ENCODE peak calls at places on chromosomes 3 and 15, in eight cellular contexts. B is neural progenitor cell; I is effector memory CD4-positive, alpha-beta T cell; P is H1; U is right lobe of liver; L is keratinocyte; T is A673; E is astrocyte. Y is an unnamed sample. For H3K4me1, the result is how much of the 10 kb centered on the place peaks cover.

GRCh38 chr15:60070838-60071493 is 66.9 kb downstream of the FOXB1 start:
- DNase-seq in B (no peak), T (peak), E (peak), L (peak), U (no peak), I (no peak), P (no peak), Y (no peak)

GRCh38 chr3:113233497-113233896 is 22.1 kb downstream of the BOC start:
- DNase-seq in P (no peak), U (no peak), E (no peak), B (no peak), T (no peak), L (no peak), I (no peak), Y (no peak)

GRCh38 chr3:71131893-71132314 is 451.6 kb downstream of the FOXP1 start:
- DNase-seq in T (no peak), U (no peak), B (no peak), E (no peak), L (no peak), I (no peak), P (no peak), Y (no peak)

GRCh38 chr3:160395297-160395696 is 3.7 kb downstream of the IFT80 start:
- DNase-seq in E (peak), T (peak), U (no peak), I (no peak), L (no peak), B (peak), P (no peak), Y (no peak)

GRCh38 chr3:65729553-65729952 is 309.2 kb downstream of the MAGI1 start:
- DNase-seq in P (no peak), T (peak), U (no peak), B (no peak), L (no peak), I (no peak), E (peak), Y (no peak)

GRCh38 chr3:50525987-50526386 is 22.6 kb upstream of the CACNA2D2 start:
- DNase-seq in E (peak), L (peak), P (peak), B (peak), T (no peak), U (no peak), I (no peak), Y (peak)

GRCh38 chr3:188749010-188749617 is 422.7 kb upstream of the TPRG1 start:
- DNase-seq in U (no peak), P (peak), B (peak), E (no peak), I (peak), L (no peak), T (peak), Y (peak)

GRCh38 chr3:99409961-99410360 is 228.4 kb upstream of the COL8A1 start:
- DNase-seq in U (no peak), B (no peak), I (no peak), T (no peak), E (no peak), P (no peak), L (no peak), Y (no peak)

GRCh38 chr3:71838406-71838805 is 53.5 kb upstream of the PROK2 start:
- DNase-seq in L (no peak), P (no peak), B (no peak), I (no peak), U (no peak), T (no peak), E (no peak), Y (no peak)

GRCh38 chr15:70892002-70892911 is at the start of the genes LRRC49 and THAP10:
- DNase-seq in B (peak), I (peak), P (peak), U (peak), T (peak), E (peak), L (peak), Y (no peak)

GRCh38 chr15:101496198-101496986 is 6.9 kb upstream of the PCSK6 start:
- DNase-seq in E (no peak), P (peak), B (peak), L (no peak), T (no peak), U (no peak), I (no peak), Y (no peak)

GRCh38 chr3:25532763-25533162 is 104.7 kb downstream of the RARB start:
- DNase-seq in U (no peak), T (peak), L (no peak), I (no peak), P (peak), B (no peak), E (no peak), Y (no peak)

GRCh38 chr15:57217716-57218598 is 158.3 kb upstream of the CGNL1 start:
- DNase-seq in P (no peak), T (peak), B (peak), U (no peak), I (no peak), E (peak), L (no peak), Y (no peak)

GRCh38 chr15:29990035-29990434 is 92.7 kb upstream of the GOLGA8J start:
- DNase-seq in I (no peak), E (no peak), U (no peak), P (no peak), B (no peak), T (no peak), L (no peak), Y (no peak)

GRCh38 chr3:115727135-115727534 is 103.8 kb downstream of the GAP43 start:
- DNase-seq in E (no peak), I (no peak), P (no peak), U (no peak), B (no peak), T (no peak), L (no peak), Y (no peak)

GRCh38 chr15:31472636-31473383 is 146.2 kb downstream of the KLF13 start:
- DNase-seq in P (no peak), U (no peak), B (no peak), E (peak), L (no peak), I (no peak), T (no peak), Y (no peak)

GRCh38 chr15:77654975-77655374 is 22.3 kb upstream of the LINGO1 start:
- DNase-seq in E (no peak), P (peak), I (no peak), B (peak), L (no peak), U (no peak), T (peak), Y (no peak)

GRCh38 chr15:99409097-99409473 is 156.7 kb upstream of the MEF2A start:
- DNase-seq in B (peak), P (peak), E (peak), T (peak), I (no peak), L (peak), U (no peak), Y (no peak)

GRCh38 chr15:33722005-33722672 is 246.2 kb upstream of the CHRM5 start:
- DNase-seq in U (no peak), T (no peak), L (peak), I (no peak), P (no peak), E (peak), B (no peak), Y (no peak)

GRCh38 chr15:99721104-99721778 is 12.0 kb downstream of the LYSMD4 start:
- DNase-seq in P (no peak), L (no peak), E (no peak), B (no peak), T (no peak), I (no peak), U (no peak), Y (no peak)

GRCh38 chr15:25733036-25733855 is 129.9 kb downstream of the ATP10A start:
- DNase-seq in U (no peak), T (no peak), P (no peak), I (no peak), B (no peak), L (no peak), E (no peak), Y (no peak)

GRCh38 chr3:36918050-36918449 is 26.8 kb downstream of the TRANK1 start:
- DNase-seq in L (no peak), U (no peak), E (no peak), T (peak), P (no peak), I (no peak), B (no peak), Y (no peak)

GRCh38 chr3:25664066-25664809 is 469 bp downstream of the TOP2B start:
- DNase-seq in I (peak), P (peak), U (peak), L (no peak), T (peak), E (peak), B (peak), Y (peak)

GRCh38 chr15:68408526-68408925 is 23.4 kb downstream of the ITGA11 start:
- DNase-seq in P (peak), I (no peak), U (no peak), B (no peak), E (no peak), T (no peak), L (no peak), Y (no peak)

GRCh38 chr3:196127308-196128040 is 45.6 kb upstream of the TFRC start:
- DNase-seq in P (no peak), L (no peak), B (no peak), U (no peak), T (no peak), E (no peak), I (no peak), Y (peak)

GRCh38 chr3:160108357-160108756 is 116.9 kb upstream of the C3orf80 start:
- DNase-seq in I (no peak), L (no peak), U (no peak), B (no peak), T (peak), P (no peak), E (no peak), Y (no peak)

GRCh38 chr3:191051037-191051436 is 148.0 kb upstream of the OSTN start:
- DNase-seq in I (no peak), T (peak), E (peak), U (no peak), B (peak), L (no peak), P (no peak), Y (no peak)

GRCh38 chr15:85151861-85152260 is 170.2 kb downstream of the PDE8A start:
- DNase-seq in L (no peak), E (peak), B (no peak), I (no peak), U (no peak), T (no peak), P (no peak), Y (no peak)

GRCh38 chr3:149639093-149639486 is 18.7 kb downstream of the WWTR1 start:
- DNase-seq in P (no peak), B (no peak), I (no peak), L (no peak), E (no peak), U (no peak), T (no peak), Y (no peak)
- H3K4me3 ChIP-seq in P (no peak), B (no peak), I (no peak), L (no peak), E (peak), U (peak), T (peak), Y (no peak)

GRCh38 chr15:63978511-63979226 is 67.6 kb downstream of the DAPK2 start:
- DNase-seq in B (peak), T (no peak), E (no peak), U (no peak), I (no peak), P (peak), L (no peak), Y (no peak)
- H3K4me1 ChIP-seq in B (under half), T (under half), E (under half), U (under half), I (under half), P (under half), L (under half), Y (under half)

DNA sequence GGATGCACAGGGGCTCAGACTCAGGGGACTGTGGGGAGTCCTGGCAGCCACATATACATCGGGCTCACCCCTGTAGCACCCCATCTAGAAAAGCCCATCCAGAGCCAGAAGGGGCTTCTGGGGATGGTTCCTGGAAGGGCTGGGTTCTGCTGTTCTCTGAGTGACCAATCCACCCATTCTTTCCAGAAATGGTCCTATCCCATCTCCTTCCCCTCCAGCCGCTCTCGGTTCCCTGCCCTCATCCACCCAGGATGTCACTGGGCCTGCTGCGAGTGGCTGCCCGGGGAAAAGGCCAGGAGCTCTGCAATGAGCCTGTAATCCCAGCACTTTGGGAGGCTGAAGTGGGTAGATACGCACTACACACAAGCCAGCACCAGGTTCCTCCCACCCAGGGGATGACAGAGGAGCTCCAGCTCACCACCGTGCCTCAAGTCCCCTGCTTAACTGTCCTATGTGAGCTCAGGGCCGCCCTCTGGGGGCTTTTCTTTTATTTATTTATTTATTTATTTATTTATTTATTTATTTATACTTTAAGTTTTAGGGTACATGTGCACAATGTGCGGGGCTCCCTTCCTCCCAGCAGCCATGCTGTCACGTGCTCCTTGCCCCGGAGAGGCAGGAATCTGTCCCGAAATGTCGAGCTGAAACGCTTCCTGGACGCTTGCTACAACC is 13.6 kb upstream of the CSK start:
- DNase-seq in U (no peak), L (no peak), P (no peak), I (no peak), T (no peak), E (no peak), B (peak), Y (no peak)
- H3K4me3 ChIP-seq in U (no peak), L (no peak), P (no peak), I (no peak), T (no peak), E (no peak), B (no peak), Y (no peak)

DNA sequence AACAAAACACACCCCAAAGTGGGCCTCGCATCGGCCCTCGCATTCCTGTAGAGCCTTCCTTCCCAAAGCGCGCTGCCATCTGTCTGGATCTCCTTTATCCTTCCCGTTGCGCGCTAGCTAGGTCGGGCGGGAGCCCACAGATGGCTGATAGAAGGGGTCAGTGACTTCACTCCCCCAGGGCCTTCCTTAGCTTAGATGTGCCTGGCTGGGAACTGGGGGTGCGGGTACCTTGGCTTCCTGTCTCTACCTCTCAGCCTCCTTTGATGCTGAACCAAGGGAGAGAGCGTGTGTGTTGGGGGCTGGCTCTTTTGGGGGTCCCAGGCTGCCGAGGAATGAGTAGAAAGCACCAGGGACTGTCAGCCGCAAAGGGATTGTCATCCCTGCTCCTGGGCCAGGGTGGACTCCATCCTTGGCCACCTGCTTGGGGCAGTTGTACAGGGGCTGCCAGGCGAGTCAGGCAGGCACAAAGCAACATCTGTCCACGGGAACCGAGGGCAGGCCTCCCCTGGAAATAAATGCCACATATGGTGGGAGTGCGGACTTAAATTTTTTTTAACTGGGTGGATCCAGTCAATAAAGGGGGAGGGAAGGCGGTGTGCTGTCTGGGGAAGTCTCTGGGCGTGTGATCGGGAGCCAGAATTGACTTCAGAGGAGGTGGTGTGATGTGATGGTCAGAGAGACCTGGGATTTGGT is 1.9 kb downstream of the SMAD3 start:
- DNase-seq in B (peak), U (no peak), L (no peak), I (no peak), T (peak), P (no peak), E (no peak), Y (no peak)
- H3K4me1 ChIP-seq in B (half or more), U (under half), L (under half), I (under half), T (under half), P (under half), E (under half), Y (under half)

GRCh38 chr3:13891017-13891392 is 11.1 kb upstream of the WNT7A start:
- DNase-seq in I (no peak), L (no peak), E (no peak), T (no peak), U (no peak), P (no peak), B (no peak), Y (no peak)
- H3K4me3 ChIP-seq in I (no peak), L (no peak), E (no peak), T (no peak), U (no peak), P (no peak), B (no peak), Y (no peak)

DNA sequence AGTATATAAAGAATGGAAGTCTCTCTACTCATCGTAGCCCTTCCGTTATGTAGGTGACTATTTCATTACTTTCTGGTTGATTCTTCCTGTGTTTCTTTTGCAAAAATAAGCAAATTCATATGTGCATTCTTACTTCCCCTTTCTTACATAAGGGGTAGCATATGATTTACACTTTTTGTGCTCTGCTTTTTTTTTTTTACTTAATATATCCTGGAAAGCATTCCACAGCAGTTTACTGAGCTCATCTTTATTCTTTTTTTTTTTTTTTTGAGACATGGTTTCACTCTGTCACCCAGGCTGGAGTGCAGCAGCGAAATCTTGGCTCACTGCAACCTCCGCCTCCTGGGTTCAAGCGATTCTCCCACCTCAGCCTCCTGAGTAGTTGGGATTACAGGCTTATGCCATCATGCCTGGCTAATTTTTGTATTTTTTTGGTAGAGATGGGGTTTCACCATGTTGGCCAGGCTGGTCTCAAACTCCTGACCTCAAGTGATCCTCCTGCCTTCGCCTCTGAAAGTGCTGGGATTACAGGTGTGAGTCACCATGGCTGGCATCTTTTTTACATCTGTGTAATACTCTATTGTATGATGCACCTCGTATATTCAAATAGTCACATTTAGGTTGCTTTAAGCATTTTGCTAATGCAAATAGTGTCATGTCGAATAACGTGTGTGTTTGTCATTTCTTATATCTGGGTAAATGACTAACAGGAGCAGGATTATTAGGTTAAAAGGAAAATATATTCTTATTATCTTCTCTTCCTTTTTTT is 13.1 kb downstream of the SCAMP5 start:
- DNase-seq in T (no peak), L (no peak), E (no peak), P (no peak), U (no peak), I (no peak), B (no peak), Y (no peak)
- H3K4me1 ChIP-seq in T (under half), L (under half), E (under half), P (under half), U (under half), I (under half), B (under half), Y (under half)

GRCh38 chr3:177820683-177821316 is 623.5 kb upstream of the TBL1XR1 start:
- DNase-seq in U (no peak), B (no peak), E (peak), P (no peak), T (no peak), I (no peak), L (no peak), Y (no peak)
- H3K4me3 ChIP-seq in U (no peak), B (no peak), E (no peak), P (no peak), T (no peak), I (no peak), L (no peak), Y (no peak)